ENCODE peak calls at places on chromosomes 5 and 9, in seven cellular contexts. H is hypothalamus; Y is A549; I is heart right ventricle; M is activated naive CD8-positive, alpha-beta T cell treated with anti-CD3 and anti-CD28 coated beads, Interleukin-2, amount 50 U/mL, for 24 hours; B is SW 1271; S is DMS 273 treated with DMSO at 0.1 percent for 48 hours. L is an unnamed sample.
A peak's percentile ranks its signal among the peaks of the same experiment; 100 is the strongest.

GRCh38 chr9:89923961-89924504 is 319.2 kb downstream of the GADD45G start:
- DNase-seq in H (no peak), Y (no peak), I (no peak), M (peak; percentile 73), B (no peak), S (no peak), L (no peak)

GRCh38 chr9:119009253-119009652 is 360.0 kb downstream of the BRINP1 start:
- DNase-seq in H (no peak), Y (no peak), I (no peak), M (no peak), B (no peak), S (peak; percentile 54), L (no peak)

GRCh38 chr5:127163750-127164149 is 90.4 kb upstream of the C5orf63 start:
- DNase-seq in H (no peak), Y (no peak), I (no peak), M (no peak), B (no peak), S (no peak), L (no peak)

GRCh38 chr5:311963-312362 is 9.6 kb upstream of the AHRR start:
- DNase-seq in H (no peak), Y (no peak), I (no peak), M (no peak), B (no peak), S (no peak), L (no peak)

GRCh38 chr5:28958581-28958980 is 1920.2 kb upstream of the CDH9 start:
- DNase-seq in H (no peak), Y (no peak), I (no peak), M (no peak), B (no peak), S (no peak), L (no peak)

GRCh38 chr9:36924071-36924470 is 110.0 kb downstream of the PAX5 start:
- DNase-seq in H (no peak), Y (peak; percentile 98), I (no peak), M (peak; percentile 8), B (peak; percentile 71), S (no peak), L (peak; percentile 84)

GRCh38 chr5:90638878-90639277 is 80.3 kb downstream of the ADGRV1 start:
- DNase-seq in H (no peak), Y (no peak), I (no peak), M (no peak), B (no peak), S (no peak), L (no peak)

GRCh38 chr9:126581893-126582292 is 31.8 kb upstream of the LMX1B start:
- DNase-seq in H (no peak), Y (no peak), I (no peak), M (no peak), B (no peak), S (no peak), L (no peak)

GRCh38 chr9:133608881-133609280 is 308 bp downstream of the FAM163B start:
- DNase-seq in H (no peak), Y (no peak), I (no peak), M (no peak), B (no peak), S (no peak), L (no peak)

GRCh38 chr5:142115937-142116614 is 7.5 kb downstream of the NDFIP1 start:
- DNase-seq in H (no peak), Y (no peak), I (peak; percentile 23), M (no peak), B (no peak), S (no peak), L (peak; percentile 22)

GRCh38 chr5:107979272-107979671 is 308.5 kb upstream of the EFNA5 start:
- DNase-seq in H (no peak), Y (no peak), I (no peak), M (no peak), B (no peak), S (no peak), L (no peak)

GRCh38 chr9:100309992-100310391 is 42.8 kb downstream of the TEX10 start:
- DNase-seq in H (no peak), Y (no peak), I (no peak), M (no peak), B (no peak), S (no peak), L (peak; percentile 6)

GRCh38 chr5:1551426-1551825 is 27.7 kb upstream of the LPCAT1 start:
- DNase-seq in H (no peak), Y (no peak), I (no peak), M (no peak), B (no peak), S (no peak), L (no peak)

GRCh38 chr5:59799668-59800374 is 93.7 kb downstream of the PDE4D start:
- DNase-seq in H (no peak), Y (peak; percentile 29), I (no peak), M (no peak), B (peak; percentile 27), S (peak; percentile 43), L (peak; percentile 59)

GRCh38 chr5:85311536-85311935 is 926.9 kb upstream of the EDIL3 start:
- DNase-seq in H (no peak), Y (no peak), I (no peak), M (no peak), B (no peak), S (no peak), L (no peak)

GRCh38 chr9:129640086-129640870 is 1.7 kb downstream of the ASB6 start:
- DNase-seq in H (no peak), Y (no peak), I (no peak), M (no peak), B (no peak), S (no peak), L (no peak)

GRCh38 chr9:127566351-127567001 is 45.6 kb upstream of the STXBP1 start:
- DNase-seq in H (no peak), Y (no peak), I (no peak), M (no peak), B (no peak), S (no peak), L (no peak)

GRCh38 chr5:143341807-143342570 is 61.5 kb downstream of the NR3C1 start:
- DNase-seq in H (no peak), Y (peak; percentile 21), I (no peak), M (no peak), B (no peak), S (no peak), L (peak; percentile 60)

GRCh38 chr5:148746826-148747535 is 79.4 kb upstream of the ADRB2 start:
- DNase-seq in H (no peak), Y (no peak), I (no peak), M (no peak), B (no peak), S (no peak), L (no peak)

GRCh38 chr5:36886791-36887190 is 10.2 kb downstream of the NIPBL start:
- DNase-seq in H (no peak), Y (no peak), I (no peak), M (no peak), B (no peak), S (no peak), L (no peak)

GRCh38 chr5:141941307-141941706 is 16.7 kb downstream of the PCDH12 start:
- DNase-seq in H (no peak), Y (peak; percentile 25), I (no peak), M (no peak), B (no peak), S (no peak), L (peak; percentile 9)

GRCh38 chr5:93164690-93165089 is 416.3 kb downstream of the NR2F1-AS1 start:
- DNase-seq in H (no peak), Y (peak; percentile 15), I (no peak), M (no peak), B (peak; percentile 72), S (no peak), L (peak; percentile 64)

GRCh38 chr9:26954050-26954508 is 2.1 kb upstream of the IFT74 start:
- DNase-seq in H (no peak), Y (no peak), I (no peak), M (no peak), B (no peak), S (no peak), L (no peak)

GRCh38 chr5:122999947-123000563 is 36.5 kb downstream of the PPIC start:
- DNase-seq in H (no peak), Y (peak; percentile 39), I (peak; percentile 18), M (peak; percentile 47), B (no peak), S (no peak), L (peak; percentile 16)

GRCh38 chr9:5851445-5851844 is 18.5 kb upstream of the ERMP1 start:
- DNase-seq in H (no peak), Y (no peak), I (no peak), M (no peak), B (no peak), S (no peak), L (peak; percentile 55)

GRCh38 chr9:121154782-121155181 is 46.9 kb downstream of the RAB14 start:
- DNase-seq in H (no peak), Y (no peak), I (no peak), M (no peak), B (no peak), S (no peak), L (no peak)

GRCh38 chr5:157107508-157107907 is 1.3 kb downstream of the HAVCR2 start:
- DNase-seq in H (no peak), Y (no peak), I (no peak), M (no peak), B (no peak), S (no peak), L (no peak)